ENCODE peak calls at places on chromosomes 2 and 18, in eight cellular contexts. One of them, this sample, is unnamed.

GRCh38 chr2:212797484-212798205 is 259.0 kb upstream of the ERBB4 start:
- DNase-seq in GM12865: no peak
- DNase-seq in brain microvascular endothelial cell: peak
- DNase-seq in NCI-H748 treated with DMSO at 0.1 percent for 48 hours: no peak
- DNase-seq in COR-L47: no peak
- DNase-seq in NCI-H460: no peak
- DNase-seq in mesothelial cell of epicardium: no peak
- DNase-seq in stimulated activated CD4-positive, alpha-beta T cell treated with anti-CD3 and anti-CD28 coated beads, Interleukin-15, amount 100 ng/mL, for 1 hour: no peak
- DNase-seq in this sample: no peak

GRCh38 chr2:226030369-226031077 is 631.0 kb downstream of the NYAP2 start:
- DNase-seq in GM12865: no peak
- DNase-seq in NCI-H460: no peak
- DNase-seq in stimulated activated CD4-positive, alpha-beta T cell treated with anti-CD3 and anti-CD28 coated beads, Interleukin-15, amount 100 ng/mL, for 1 hour: no peak
- DNase-seq in mesothelial cell of epicardium: no peak
- DNase-seq in brain microvascular endothelial cell: no peak
- DNase-seq in COR-L47: peak
- DNase-seq in NCI-H748 treated with DMSO at 0.1 percent for 48 hours: no peak
- DNase-seq in this sample: no peak

GRCh38 chr18:57294547-57294946 is 57.8 kb upstream of the ST8SIA3 start:
- DNase-seq in NCI-H460: no peak
- DNase-seq in NCI-H748 treated with DMSO at 0.1 percent for 48 hours: no peak
- DNase-seq in mesothelial cell of epicardium: no peak
- DNase-seq in stimulated activated CD4-positive, alpha-beta T cell treated with anti-CD3 and anti-CD28 coated beads, Interleukin-15, amount 100 ng/mL, for 1 hour: no peak
- DNase-seq in COR-L47: no peak
- DNase-seq in brain microvascular endothelial cell: no peak
- DNase-seq in GM12865: no peak
- DNase-seq in this sample: no peak

GRCh38 chr18:10006261-10006903 is 92.6 kb downstream of the VAPA start:
- DNase-seq in stimulated activated CD4-positive, alpha-beta T cell treated with anti-CD3 and anti-CD28 coated beads, Interleukin-15, amount 100 ng/mL, for 1 hour: no peak
- DNase-seq in COR-L47: peak
- DNase-seq in NCI-H748 treated with DMSO at 0.1 percent for 48 hours: no peak
- DNase-seq in mesothelial cell of epicardium: no peak
- DNase-seq in NCI-H460: no peak
- DNase-seq in GM12865: no peak
- DNase-seq in brain microvascular endothelial cell: no peak
- DNase-seq in this sample: no peak

GRCh38 chr2:190722825-190723224 is 73.9 kb downstream of the NAB1 start:
- DNase-seq in NCI-H748 treated with DMSO at 0.1 percent for 48 hours: no peak
- DNase-seq in COR-L47: no peak
- DNase-seq in stimulated activated CD4-positive, alpha-beta T cell treated with anti-CD3 and anti-CD28 coated beads, Interleukin-15, amount 100 ng/mL, for 1 hour: no peak
- DNase-seq in brain microvascular endothelial cell: no peak
- DNase-seq in NCI-H460: no peak
- DNase-seq in GM12865: peak
- DNase-seq in mesothelial cell of epicardium: no peak
- DNase-seq in this sample: no peak

GRCh38 chr18:77132369-77133050 is at the start of gene MBP:
- DNase-seq in brain microvascular endothelial cell: no peak
- DNase-seq in NCI-H460: peak
- DNase-seq in GM12865: peak
- DNase-seq in stimulated activated CD4-positive, alpha-beta T cell treated with anti-CD3 and anti-CD28 coated beads, Interleukin-15, amount 100 ng/mL, for 1 hour: peak
- DNase-seq in mesothelial cell of epicardium: peak
- DNase-seq in COR-L47: peak
- DNase-seq in NCI-H748 treated with DMSO at 0.1 percent for 48 hours: peak
- DNase-seq in this sample: peak

GRCh38 chr2:127575185-127575765 is 39.8 kb downstream of the MYO7B start:
- DNase-seq in COR-L47: no peak
- DNase-seq in mesothelial cell of epicardium: peak
- DNase-seq in GM12865: no peak
- DNase-seq in brain microvascular endothelial cell: no peak
- DNase-seq in stimulated activated CD4-positive, alpha-beta T cell treated with anti-CD3 and anti-CD28 coated beads, Interleukin-15, amount 100 ng/mL, for 1 hour: no peak
- DNase-seq in NCI-H748 treated with DMSO at 0.1 percent for 48 hours: no peak
- DNase-seq in NCI-H460: no peak
- DNase-seq in this sample: no peak

GRCh38 chr2:218888341-218888740 is 7.7 kb downstream of the WNT10A start:
- DNase-seq in NCI-H460: no peak
- DNase-seq in GM12865: no peak
- DNase-seq in stimulated activated CD4-positive, alpha-beta T cell treated with anti-CD3 and anti-CD28 coated beads, Interleukin-15, amount 100 ng/mL, for 1 hour: no peak
- DNase-seq in brain microvascular endothelial cell: no peak
- DNase-seq in NCI-H748 treated with DMSO at 0.1 percent for 48 hours: no peak
- DNase-seq in mesothelial cell of epicardium: no peak
- DNase-seq in COR-L47: no peak
- DNase-seq in this sample: no peak

GRCh38 chr2:216666461-216667233 is 28.7 kb downstream of the IGFBP5 start:
- DNase-seq in brain microvascular endothelial cell: peak
- DNase-seq in NCI-H748 treated with DMSO at 0.1 percent for 48 hours: peak
- DNase-seq in stimulated activated CD4-positive, alpha-beta T cell treated with anti-CD3 and anti-CD28 coated beads, Interleukin-15, amount 100 ng/mL, for 1 hour: peak
- DNase-seq in mesothelial cell of epicardium: peak
- DNase-seq in GM12865: peak
- DNase-seq in COR-L47: peak
- DNase-seq in NCI-H460: peak
- DNase-seq in this sample: peak

GRCh38 chr2:133566967-133567645 is 1.2 kb downstream of the NCKAP5 start:
- DNase-seq in NCI-H460: peak
- DNase-seq in stimulated activated CD4-positive, alpha-beta T cell treated with anti-CD3 and anti-CD28 coated beads, Interleukin-15, amount 100 ng/mL, for 1 hour: no peak
- DNase-seq in brain microvascular endothelial cell: peak
- DNase-seq in mesothelial cell of epicardium: no peak
- DNase-seq in NCI-H748 treated with DMSO at 0.1 percent for 48 hours: no peak
- DNase-seq in GM12865: no peak
- DNase-seq in COR-L47: no peak
- DNase-seq in this sample: peak

GRCh38 chr2:135066710-135067109 is 14.6 kb downstream of the RAB3GAP1 start:
- DNase-seq in GM12865: no peak
- DNase-seq in NCI-H748 treated with DMSO at 0.1 percent for 48 hours: no peak
- DNase-seq in COR-L47: no peak
- DNase-seq in brain microvascular endothelial cell: no peak
- DNase-seq in stimulated activated CD4-positive, alpha-beta T cell treated with anti-CD3 and anti-CD28 coated beads, Interleukin-15, amount 100 ng/mL, for 1 hour: no peak
- DNase-seq in mesothelial cell of epicardium: no peak
- DNase-seq in NCI-H460: no peak
- DNase-seq in this sample: no peak

GRCh38 chr2:179239194-179239593 is 25.4 kb downstream of the SESTD1 start:
- DNase-seq in stimulated activated CD4-positive, alpha-beta T cell treated with anti-CD3 and anti-CD28 coated beads, Interleukin-15, amount 100 ng/mL, for 1 hour: no peak
- DNase-seq in NCI-H748 treated with DMSO at 0.1 percent for 48 hours: no peak
- DNase-seq in NCI-H460: no peak
- DNase-seq in mesothelial cell of epicardium: no peak
- DNase-seq in COR-L47: no peak
- DNase-seq in GM12865: no peak
- DNase-seq in brain microvascular endothelial cell: no peak
- DNase-seq in this sample: no peak

GRCh38 chr2:118988706-118989105 is 46.7 kb downstream of the MARCO start:
- DNase-seq in GM12865: no peak
- DNase-seq in stimulated activated CD4-positive, alpha-beta T cell treated with anti-CD3 and anti-CD28 coated beads, Interleukin-15, amount 100 ng/mL, for 1 hour: no peak
- DNase-seq in NCI-H460: no peak
- DNase-seq in mesothelial cell of epicardium: peak
- DNase-seq in COR-L47: no peak
- DNase-seq in brain microvascular endothelial cell: no peak
- DNase-seq in NCI-H748 treated with DMSO at 0.1 percent for 48 hours: no peak
- DNase-seq in this sample: no peak

GRCh38 chr2:19364014-19364413 is 5.6 kb upstream of the OSR1 start:
- DNase-seq in NCI-H460: no peak
- DNase-seq in COR-L47: no peak
- DNase-seq in mesothelial cell of epicardium: no peak
- DNase-seq in GM12865: no peak
- DNase-seq in brain microvascular endothelial cell: no peak
- DNase-seq in stimulated activated CD4-positive, alpha-beta T cell treated with anti-CD3 and anti-CD28 coated beads, Interleukin-15, amount 100 ng/mL, for 1 hour: no peak
- DNase-seq in NCI-H748 treated with DMSO at 0.1 percent for 48 hours: no peak
- DNase-seq in this sample: no peak

GRCh38 chr2:201126308-201127127 is 10.6 kb downstream of the CFLAR start:
- DNase-seq in brain microvascular endothelial cell: no peak
- DNase-seq in stimulated activated CD4-positive, alpha-beta T cell treated with anti-CD3 and anti-CD28 coated beads, Interleukin-15, amount 100 ng/mL, for 1 hour: no peak
- DNase-seq in mesothelial cell of epicardium: no peak
- DNase-seq in GM12865: peak
- DNase-seq in NCI-H748 treated with DMSO at 0.1 percent for 48 hours: no peak
- DNase-seq in COR-L47: no peak
- DNase-seq in NCI-H460: no peak
- DNase-seq in this sample: no peak

GRCh38 chr2:20145497-20146193 is 79.3 kb downstream of the SDC1 start:
- DNase-seq in NCI-H460: no peak
- DNase-seq in stimulated activated CD4-positive, alpha-beta T cell treated with anti-CD3 and anti-CD28 coated beads, Interleukin-15, amount 100 ng/mL, for 1 hour: no peak
- DNase-seq in NCI-H748 treated with DMSO at 0.1 percent for 48 hours: no peak
- DNase-seq in brain microvascular endothelial cell: no peak
- DNase-seq in COR-L47: no peak
- DNase-seq in mesothelial cell of epicardium: no peak
- DNase-seq in GM12865: peak
- DNase-seq in this sample: no peak

GRCh38 chr2:126558029-126558428 is 97.9 kb upstream of the GYPC start:
- DNase-seq in COR-L47: no peak
- DNase-seq in GM12865: no peak
- DNase-seq in mesothelial cell of epicardium: no peak
- DNase-seq in NCI-H460: no peak
- DNase-seq in stimulated activated CD4-positive, alpha-beta T cell treated with anti-CD3 and anti-CD28 coated beads, Interleukin-15, amount 100 ng/mL, for 1 hour: no peak
- DNase-seq in NCI-H748 treated with DMSO at 0.1 percent for 48 hours: no peak
- DNase-seq in brain microvascular endothelial cell: no peak
- DNase-seq in this sample: no peak

GRCh38 chr2:107072150-107072940 is 186.4 kb upstream of the ST6GAL2 start:
- DNase-seq in COR-L47: no peak
- DNase-seq in GM12865: no peak
- DNase-seq in stimulated activated CD4-positive, alpha-beta T cell treated with anti-CD3 and anti-CD28 coated beads, Interleukin-15, amount 100 ng/mL, for 1 hour: no peak
- DNase-seq in mesothelial cell of epicardium: no peak
- DNase-seq in brain microvascular endothelial cell: peak
- DNase-seq in NCI-H460: no peak
- DNase-seq in NCI-H748 treated with DMSO at 0.1 percent for 48 hours: no peak
- DNase-seq in this sample: peak

GRCh38 chr2:170836027-170836426 is 19.3 kb downstream of the GAD1 start:
- DNase-seq in brain microvascular endothelial cell: no peak
- DNase-seq in mesothelial cell of epicardium: no peak
- DNase-seq in GM12865: no peak
- DNase-seq in COR-L47: no peak
- DNase-seq in stimulated activated CD4-positive, alpha-beta T cell treated with anti-CD3 and anti-CD28 coated beads, Interleukin-15, amount 100 ng/mL, for 1 hour: no peak
- DNase-seq in NCI-H748 treated with DMSO at 0.1 percent for 48 hours: no peak
- DNase-seq in NCI-H460: no peak
- DNase-seq in this sample: no peak

GRCh38 chr2:157388827-157389226 is 55.1 kb downstream of the CYTIP start:
- DNase-seq in mesothelial cell of epicardium: no peak
- DNase-seq in stimulated activated CD4-positive, alpha-beta T cell treated with anti-CD3 and anti-CD28 coated beads, Interleukin-15, amount 100 ng/mL, for 1 hour: no peak
- DNase-seq in GM12865: no peak
- DNase-seq in COR-L47: no peak
- DNase-seq in brain microvascular endothelial cell: no peak
- DNase-seq in NCI-H748 treated with DMSO at 0.1 percent for 48 hours: no peak
- DNase-seq in NCI-H460: no peak
- DNase-seq in this sample: no peak

GRCh38 chr2:233096006-233096405 is 35.9 kb downstream of the INPP5D start:
- DNase-seq in stimulated activated CD4-positive, alpha-beta T cell treated with anti-CD3 and anti-CD28 coated beads, Interleukin-15, amount 100 ng/mL, for 1 hour: no peak
- DNase-seq in brain microvascular endothelial cell: no peak
- DNase-seq in NCI-H748 treated with DMSO at 0.1 percent for 48 hours: no peak
- DNase-seq in GM12865: no peak
- DNase-seq in mesothelial cell of epicardium: no peak
- DNase-seq in COR-L47: no peak
- DNase-seq in NCI-H460: no peak
- DNase-seq in this sample: no peak

GRCh38 chr18:5142131-5142530 is 54.9 kb downstream of the AKAIN1 start:
- DNase-seq in brain microvascular endothelial cell: no peak
- DNase-seq in NCI-H748 treated with DMSO at 0.1 percent for 48 hours: no peak
- DNase-seq in stimulated activated CD4-positive, alpha-beta T cell treated with anti-CD3 and anti-CD28 coated beads, Interleukin-15, amount 100 ng/mL, for 1 hour: no peak
- DNase-seq in COR-L47: no peak
- DNase-seq in mesothelial cell of epicardium: no peak
- DNase-seq in NCI-H460: no peak
- DNase-seq in GM12865: no peak
- DNase-seq in this sample: no peak

GRCh38 chr2:147646999-147647588 is 197.7 kb upstream of the ACVR2A start:
- DNase-seq in brain microvascular endothelial cell: no peak
- DNase-seq in GM12865: no peak
- DNase-seq in stimulated activated CD4-positive, alpha-beta T cell treated with anti-CD3 and anti-CD28 coated beads, Interleukin-15, amount 100 ng/mL, for 1 hour: no peak
- DNase-seq in NCI-H460: no peak
- DNase-seq in mesothelial cell of epicardium: no peak
- DNase-seq in COR-L47: no peak
- DNase-seq in NCI-H748 treated with DMSO at 0.1 percent for 48 hours: no peak
- DNase-seq in this sample: no peak

GRCh38 chr2:128495996-128496547 is 177.4 kb upstream of the HS6ST1 start:
- DNase-seq in GM12865: no peak
- DNase-seq in COR-L47: no peak
- DNase-seq in brain microvascular endothelial cell: no peak
- DNase-seq in NCI-H460: no peak
- DNase-seq in mesothelial cell of epicardium: no peak
- DNase-seq in stimulated activated CD4-positive, alpha-beta T cell treated with anti-CD3 and anti-CD28 coated beads, Interleukin-15, amount 100 ng/mL, for 1 hour: no peak
- DNase-seq in NCI-H748 treated with DMSO at 0.1 percent for 48 hours: no peak
- DNase-seq in this sample: no peak

GRCh38 chr18:80192653-80193385 is 54.5 kb downstream of the PARD6G start:
- DNase-seq in stimulated activated CD4-positive, alpha-beta T cell treated with anti-CD3 and anti-CD28 coated beads, Interleukin-15, amount 100 ng/mL, for 1 hour: no peak
- DNase-seq in brain microvascular endothelial cell: no peak
- DNase-seq in GM12865: no peak
- DNase-seq in NCI-H748 treated with DMSO at 0.1 percent for 48 hours: no peak
- DNase-seq in mesothelial cell of epicardium: peak
- DNase-seq in COR-L47: no peak
- DNase-seq in NCI-H460: no peak
- DNase-seq in this sample: no peak

GRCh38 chr2:156810094-156810493 is 373.9 kb downstream of the GPD2 start:
- DNase-seq in GM12865: no peak
- DNase-seq in NCI-H748 treated with DMSO at 0.1 percent for 48 hours: no peak
- DNase-seq in brain microvascular endothelial cell: no peak
- DNase-seq in NCI-H460: no peak
- DNase-seq in stimulated activated CD4-positive, alpha-beta T cell treated with anti-CD3 and anti-CD28 coated beads, Interleukin-15, amount 100 ng/mL, for 1 hour: no peak
- DNase-seq in COR-L47: no peak
- DNase-seq in mesothelial cell of epicardium: no peak
- DNase-seq in this sample: no peak

This sample was measured in breast epithelium.